ENCODE peak calls at places on chromosomes 4 and X, in nine cellular contexts. X, M, E, Q, K, A, T, N and J are unnamed samples.

GRCh38 chrX:121000589-121000988 is 15.0 kb upstream of the CT47A1 start:
- DNase-seq in X (no peak), M (no peak), E (peak), Q (no peak), K (no peak), A (peak), T (no peak), N (no peak), J (no peak)

GRCh38 chr4:144463896-144464295 is 182.1 kb upstream of the HHIP start:
- DNase-seq in X (no peak), M (no peak), E (no peak), Q (no peak), K (no peak), A (no peak), T (no peak), N (no peak), J (no peak)

GRCh38 chrX:116490091-116490490 is 27.3 kb upstream of the CT83 start:
- DNase-seq in X (no peak), M (no peak), E (peak), Q (no peak), K (no peak), A (peak), T (no peak), N (no peak), J (no peak)

GRCh38 chrX:23008431-23009099 is 8.8 kb downstream of the DDX53 start:
- DNase-seq in X (no peak), M (no peak), E (peak), Q (no peak), K (no peak), A (peak), T (no peak), N (no peak), J (no peak)

GRCh38 chr4:42603865-42604264 is 53.0 kb downstream of the ATP8A1 start:
- DNase-seq in X (no peak), M (no peak), E (no peak), Q (no peak), K (no peak), A (no peak), T (no peak), N (no peak), J (no peak)

GRCh38 chrX:51894697-51895336 is 1.4 kb downstream of the MAGED1 start:
- DNase-seq in X (no peak), M (no peak), E (peak), Q (no peak), K (no peak), A (no peak), T (peak), N (no peak), J (no peak)

GRCh38 chrX:97876697-97877407 is 993.1 kb downstream of the RPA4 start:
- DNase-seq in X (no peak), M (no peak), E (no peak), Q (no peak), K (no peak), A (peak), T (no peak), N (no peak), J (no peak)

GRCh38 chr4:74474345-74475099 is 29.6 kb downstream of the AREG start:
- DNase-seq in X (no peak), M (no peak), E (peak), Q (no peak), K (no peak), A (no peak), T (peak), N (no peak), J (no peak)

GRCh38 chrX:39487166-39488006 is 610.4 kb downstream of the BCOR start:
- DNase-seq in X (no peak), M (no peak), E (no peak), Q (no peak), K (no peak), A (no peak), T (no peak), N (no peak), J (no peak)

GRCh38 chr4:151700566-151701316 is 60.1 kb downstream of the GATB start:
- DNase-seq in X (no peak), M (no peak), E (no peak), Q (no peak), K (no peak), A (no peak), T (no peak), N (no peak), J (no peak)

GRCh38 chr4:155353923-155354540 is 22.7 kb downstream of the MAP9 start:
- DNase-seq in X (no peak), M (peak), E (peak), Q (no peak), K (no peak), A (peak), T (peak), N (peak), J (no peak)

GRCh38 chr4:77120888-77121508 is 36.0 kb upstream of the CCNG2 start:
- DNase-seq in X (no peak), M (peak), E (peak), Q (no peak), K (no peak), A (peak), T (peak), N (no peak), J (no peak)

GRCh38 chr4:88189881-88190585 is 31.6 kb upstream of the ABCG2 start:
- DNase-seq in X (no peak), M (no peak), E (no peak), Q (no peak), K (no peak), A (no peak), T (no peak), N (no peak), J (no peak)

GRCh38 chr4:111744847-111745246 is 400.4 kb upstream of the FAM241A start:
- DNase-seq in X (no peak), M (no peak), E (no peak), Q (no peak), K (no peak), A (no peak), T (no peak), N (no peak), J (no peak)

GRCh38 chr4:168886361-168886760 is 123.7 kb downstream of the CBR4 start:
- DNase-seq in X (no peak), M (no peak), E (peak), Q (no peak), K (no peak), A (peak), T (no peak), N (no peak), J (no peak)

GRCh38 chr4:169070895-169071218 is 60.8 kb upstream of the CBR4 start:
- DNase-seq in X (no peak), M (no peak), E (peak), Q (no peak), K (no peak), A (peak), T (peak), N (no peak), J (no peak)

GRCh38 chr4:178856139-178856800 is 1414.0 kb upstream of the AGA start:
- DNase-seq in X (no peak), M (no peak), E (no peak), Q (no peak), K (no peak), A (no peak), T (no peak), N (no peak), J (no peak)

GRCh38 chr4:98517444-98518021 is 140.9 kb downstream of the TSPAN5 start:
- DNase-seq in X (no peak), M (no peak), E (peak), Q (no peak), K (no peak), A (peak), T (no peak), N (no peak), J (no peak)

GRCh38 chr4:8725071-8725841 is 132.7 kb downstream of the CPZ start:
- DNase-seq in X (no peak), M (peak), E (no peak), Q (no peak), K (no peak), A (no peak), T (peak), N (no peak), J (no peak)

GRCh38 chr4:16443504-16444088 is 217.3 kb upstream of the TAPT1 start:
- DNase-seq in X (no peak), M (no peak), E (peak), Q (no peak), K (no peak), A (peak), T (peak), N (no peak), J (no peak)

GRCh38 chrX:138885886-138886285 is 174.4 kb upstream of the FGF13 start:
- DNase-seq in X (no peak), M (no peak), E (peak), Q (no peak), K (no peak), A (peak), T (no peak), N (no peak), J (no peak)

GRCh38 chr4:155060873-155061272 is 147.6 kb upstream of the NPY2R start:
- DNase-seq in X (no peak), M (no peak), E (no peak), Q (no peak), K (no peak), A (no peak), T (no peak), N (no peak), J (no peak)

GRCh38 chrX:2464677-2465166 is 36.1 kb downstream of the DHRSX start:
- DNase-seq in X (no peak), M (peak), E (no peak), Q (no peak), K (no peak), A (no peak), T (no peak), N (no peak), J (no peak)

GRCh38 chrX:7278356-7278755 is 130.4 kb upstream of the PUDP start:
- DNase-seq in X (no peak), M (no peak), E (no peak), Q (no peak), K (no peak), A (no peak), T (no peak), N (no peak), J (no peak)

GRCh38 chr4:107897823-107898222 is 33.5 kb upstream of the CYP2U1 start:
- DNase-seq in X (no peak), M (no peak), E (no peak), Q (no peak), K (no peak), A (no peak), T (no peak), N (no peak), J (no peak)

GRCh38 chrX:94178145-94178790 is 504.3 kb downstream of the FAM133A start:
- DNase-seq in X (no peak), M (no peak), E (no peak), Q (no peak), K (no peak), A (peak), T (no peak), N (no peak), J (no peak)